ENCODE peak calls at places on chromosomes 2 and 18, in four cellular contexts. Y is heart left ventricle; V is skeletal muscle cell; H is effector memory CD4-positive, alpha-beta T cell. K is an unnamed sample.

GRCh38 chr2:223096571-223096970 is 44.6 kb downstream of the KCNE4 start:
- DNase-seq in Y (no peak), V (no peak), H (no peak), K (no peak)

GRCh38 chr2:224861266-224861665 is 145.1 kb upstream of the CCDC195 start:
- DNase-seq in Y (no peak), V (no peak), H (no peak), K (no peak)

GRCh38 chr2:55102056-55102812 is 52.0 kb upstream of the RTN4 start:
- DNase-seq in Y (no peak), V (peak), H (no peak), K (no peak)

GRCh38 chr2:217793566-217794132 is 209.1 kb downstream of the TNS1 start:
- DNase-seq in Y (peak), V (no peak), H (no peak), K (no peak)

GRCh38 chr2:40202798-40203400 is 249.0 kb downstream of the SLC8A1 start:
- DNase-seq in Y (no peak), V (no peak), H (no peak), K (no peak)

GRCh38 chr2:218010116-218010837 is 7.5 kb upstream of the TNS1 start:
- DNase-seq in Y (peak), V (no peak), H (no peak), K (peak)

GRCh38 chr2:13006407-13006806 is 289.7 kb downstream of the TRIB2 start:
- DNase-seq in Y (no peak), V (no peak), H (no peak), K (no peak)

GRCh38 chr18:49728542-49728941 is 84.8 kb downstream of the ACAA2 start:
- DNase-seq in Y (peak), V (no peak), H (no peak), K (peak)

GRCh38 chr18:63320690-63321265 is 1.2 kb upstream of the BCL2 start:
- DNase-seq in Y (peak), V (no peak), H (no peak), K (peak)

GRCh38 chr2:238973038-238973772 is 125.3 kb downstream of the TWIST2 start:
- DNase-seq in Y (no peak), V (no peak), H (no peak), K (no peak)

GRCh38 chr2:33412920-33413319 is 63.5 kb upstream of the RASGRP3 start:
- DNase-seq in Y (no peak), V (no peak), H (no peak), K (no peak)

GRCh38 chr2:190820416-190820815 is 60.2 kb upstream of the GLS start:
- DNase-seq in Y (no peak), V (no peak), H (no peak), K (no peak)

GRCh38 chr18:2797951-2798350 is 48.9 kb upstream of the EMILIN2 start:
- DNase-seq in Y (no peak), V (no peak), H (no peak), K (no peak)

GRCh38 chr2:19775838-19776237 is 125.9 kb downstream of the TTC32 start:
- DNase-seq in Y (no peak), V (peak), H (no peak), K (no peak)

GRCh38 chr2:84881581-84882414 is 914 bp upstream of the TRABD2A start:
- DNase-seq in Y (peak), V (no peak), H (peak), K (peak)

GRCh38 chr18:46411862-46412690 is 244.9 kb downstream of the LOXHD1 start:
- DNase-seq in Y (no peak), V (peak), H (no peak), K (peak)

GRCh38 chr2:48943436-48943835 is 187.9 kb upstream of the LHCGR start:
- DNase-seq in Y (no peak), V (no peak), H (no peak), K (no peak)

GRCh38 chr2:3272761-3273160 is 104.9 kb downstream of the EIPR1 start:
- DNase-seq in Y (no peak), V (no peak), H (no peak), K (no peak)

GRCh38 chr2:6952116-6952515 is 34.9 kb downstream of the RNF144A start:
- DNase-seq in Y (no peak), V (no peak), H (no peak), K (no peak)

GRCh38 chr2:16197504-16198147 is 257.3 kb downstream of the MYCN start:
- DNase-seq in Y (no peak), V (peak), H (no peak), K (no peak)

GRCh38 chr2:144099340-144099739 is 420.6 kb downstream of the ZEB2 start:
- DNase-seq in Y (no peak), V (no peak), H (no peak), K (no peak)

GRCh38 chr2:241507430-241508239 is 749 bp downstream of the STK25 start:
- DNase-seq in Y (peak), V (no peak), H (no peak), K (peak)

GRCh38 chr2:1653956-1654695 is 90.2 kb downstream of the PXDN start:
- DNase-seq in Y (no peak), V (peak), H (no peak), K (no peak)

GRCh38 chr2:25307949-25308557 is 33.7 kb downstream of the DNMT3A start:
- DNase-seq in Y (no peak), V (no peak), H (no peak), K (no peak)

DNA sequence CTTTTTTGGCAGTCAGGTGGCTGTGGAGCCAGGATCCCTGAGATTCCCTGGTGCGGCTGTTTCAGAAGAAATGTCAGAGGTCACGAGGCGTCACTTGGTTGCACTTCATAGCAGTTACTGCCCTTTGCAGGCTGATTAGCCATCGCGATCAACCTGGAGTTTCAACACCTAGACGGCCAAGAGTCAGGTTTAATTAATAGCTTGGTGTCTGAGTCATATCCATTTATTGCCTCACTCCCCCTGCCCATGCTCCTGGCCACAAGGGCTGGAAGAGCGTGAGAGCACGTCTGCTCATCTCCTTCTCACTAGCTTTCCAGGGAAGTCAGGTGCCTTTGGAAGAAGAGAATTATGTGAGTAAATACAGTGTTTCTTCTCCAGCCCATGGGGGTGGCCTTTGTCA is 552.3 kb downstream of the TSN start:
- DNase-seq in Y (no peak), V (no peak), H (no peak), K (no peak)
- H3K4me3 ChIP-seq in Y (no peak), V (no peak), H (no peak), K (no peak)

GRCh38 chr2:172100080-172101007 is 2.4 kb downstream of the DLX2 start:
- DNase-seq in Y (no peak), V (no peak), H (no peak), K (no peak)
- H3K4me3 ChIP-seq in Y (no peak), V (peak), H (no peak), K (no peak)

GRCh38 chr2:53945538-53945937 is 25.3 kb downstream of the PSME4 start:
- DNase-seq in Y (no peak), V (no peak), H (no peak), K (no peak)
- H3K4me3 ChIP-seq in Y (no peak), V (no peak), H (no peak), K (no peak)

GRCh38 chr2:177261115-177261779 is 3.3 kb downstream of the NFE2L2 start:
- DNase-seq in Y (no peak), V (no peak), H (no peak), K (no peak)

GRCh38 chr2:177258059-177258458 is 6.5 kb downstream of the NFE2L2 start:
- DNase-seq in Y (no peak), V (no peak), H (no peak), K (no peak)

GRCh38 chr2:177262958-177263450 is 1.5 kb downstream of the NFE2L2 start:
- DNase-seq in Y (no peak), V (no peak), H (no peak), K (no peak)

GRCh38 chr2:177262137-177262536 is 2.4 kb downstream of the NFE2L2 start:
- DNase-seq in Y (no peak), V (no peak), H (no peak), K (no peak)

DNA sequence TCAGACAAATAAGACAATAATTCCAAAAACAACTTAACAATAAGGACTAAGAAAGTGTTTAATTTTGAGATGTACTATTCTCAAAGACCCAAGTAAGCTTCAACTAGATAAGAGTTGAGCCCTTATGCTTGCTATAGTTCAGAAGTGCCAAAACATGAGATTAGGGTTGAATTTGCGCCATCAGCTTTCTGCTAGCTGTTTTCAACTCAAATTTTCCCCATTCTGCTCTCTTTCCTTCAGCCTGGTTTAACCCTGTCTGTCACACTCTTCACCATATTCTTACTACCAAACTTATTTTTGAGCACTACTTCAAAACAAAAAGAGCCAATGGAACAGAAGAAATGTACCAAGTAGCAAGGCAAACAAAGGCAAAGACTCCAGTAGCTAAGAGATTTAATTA is 4.1 kb downstream of the NFE2L2 start:
- DNase-seq in Y (no peak), V (no peak), H (no peak), K (no peak)
- H3K4me3 ChIP-seq in Y (no peak), V (peak), H (peak), K (no peak)

DNA sequence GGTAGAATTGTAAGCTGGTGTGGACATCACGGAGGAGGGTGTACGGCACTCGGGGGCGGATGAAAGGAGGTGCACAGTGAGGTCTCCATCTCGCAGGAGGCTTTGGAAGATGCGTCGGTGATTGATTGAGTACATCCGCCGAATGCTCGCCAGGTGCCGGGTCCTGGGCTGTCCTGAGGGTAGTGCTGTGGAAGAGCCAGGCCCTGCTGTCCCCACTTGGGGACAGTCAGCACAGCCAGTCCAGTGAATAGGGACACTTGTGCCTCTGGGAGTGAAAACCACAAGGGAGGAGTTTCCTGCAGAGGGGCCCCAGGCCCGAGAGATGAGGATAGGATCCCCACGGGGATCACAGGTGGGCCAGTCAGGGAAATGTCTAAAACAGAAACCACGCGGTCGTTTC is 28.1 kb downstream of the MLPH start:
- DNase-seq in Y (no peak), V (no peak), H (no peak), K (no peak)
- H3K4me3 ChIP-seq in Y (no peak), V (no peak), H (no peak), K (no peak)